ENCODE peak calls at places on chromosomes 2 and 18, in five cellular contexts. One of them, this sample, is unnamed.

GRCh38 chr2:209147981-209148380 is 275.9 kb upstream of the MAP2 start:
- DNase-seq in pancreas: no peak
- DNase-seq in colonic mucosa: no peak
- DNase-seq in fibroblast of lung: no peak
- DNase-seq in GM23338: no peak
- DNase-seq in this sample: no peak

GRCh38 chr2:51003345-51004192 is 28.4 kb downstream of the NRXN1 start:
- DNase-seq in fibroblast of lung: peak; percentile 39
- DNase-seq in colonic mucosa: no peak
- DNase-seq in GM23338: peak; percentile 66
- DNase-seq in pancreas: no peak
- DNase-seq in this sample: no peak

GRCh38 chr2:222745836-222746559 is 74.5 kb downstream of the MOGAT1 start:
- DNase-seq in fibroblast of lung: peak; percentile 71
- DNase-seq in GM23338: no peak
- DNase-seq in pancreas: no peak
- DNase-seq in colonic mucosa: no peak
- DNase-seq in this sample: no peak

GRCh38 chr2:15050483-15050882 is 418.0 kb downstream of the LRATD1 start:
- DNase-seq in pancreas: no peak
- DNase-seq in GM23338: no peak
- DNase-seq in fibroblast of lung: peak; percentile 33
- DNase-seq in colonic mucosa: no peak
- DNase-seq in this sample: no peak

GRCh38 chr2:98346259-98347236 is at the start of gene CNGA3:
- DNase-seq in GM23338: peak; percentile 72
- DNase-seq in fibroblast of lung: peak; percentile 31
- DNase-seq in colonic mucosa: no peak
- DNase-seq in pancreas: peak; percentile 55
- DNase-seq in this sample: no peak

GRCh38 chr2:207161724-207162123 is 4.0 kb downstream of the KLF7 start:
- DNase-seq in pancreas: no peak
- DNase-seq in fibroblast of lung: peak; percentile 58
- DNase-seq in colonic mucosa: no peak
- DNase-seq in GM23338: no peak
- DNase-seq in this sample: no peak

GRCh38 chr2:64646007-64646880 is 7.5 kb downstream of the SERTAD2 start:
- DNase-seq in fibroblast of lung: peak; percentile 52
- DNase-seq in colonic mucosa: peak; percentile 96
- DNase-seq in GM23338: peak; percentile 87
- DNase-seq in pancreas: peak; percentile 80
- DNase-seq in this sample: peak; percentile 88

GRCh38 chr18:48230459-48231113 is 178.6 kb downstream of the ZBTB7C start:
- DNase-seq in pancreas: no peak
- DNase-seq in fibroblast of lung: peak; percentile 34
- DNase-seq in GM23338: peak; percentile 88
- DNase-seq in colonic mucosa: peak; percentile 79
- DNase-seq in this sample: peak; percentile 63

GRCh38 chr2:112626604-112627059 is 19.1 kb upstream of the SLC20A1 start:
- DNase-seq in fibroblast of lung: peak; percentile 75
- DNase-seq in GM23338: peak; percentile 72
- DNase-seq in pancreas: peak; percentile 82
- DNase-seq in colonic mucosa: peak; percentile 56
- DNase-seq in this sample: peak; percentile 62

GRCh38 chr2:202269585-202269984 is 4.0 kb downstream of the NOP58 start:
- DNase-seq in colonic mucosa: no peak
- DNase-seq in pancreas: no peak
- DNase-seq in GM23338: no peak
- DNase-seq in fibroblast of lung: no peak
- DNase-seq in this sample: no peak

GRCh38 chr2:42168459-42169099 is 574 bp upstream of the EML4 start:
- DNase-seq in fibroblast of lung: peak; percentile 3
- DNase-seq in GM23338: no peak
- DNase-seq in pancreas: no peak
- DNase-seq in colonic mucosa: no peak
- DNase-seq in this sample: no peak

GRCh38 chr2:207338220-207338607 is 172.5 kb upstream of the KLF7 start:
- DNase-seq in GM23338: no peak
- DNase-seq in pancreas: no peak
- DNase-seq in colonic mucosa: no peak
- DNase-seq in fibroblast of lung: no peak
- DNase-seq in this sample: no peak

GRCh38 chr2:232420463-232421188 is 14.0 kb downstream of the ALPG start:
- DNase-seq in colonic mucosa: peak; percentile 59
- DNase-seq in pancreas: peak; percentile 85
- DNase-seq in fibroblast of lung: peak; percentile 11
- DNase-seq in GM23338: peak; percentile 77
- DNase-seq in this sample: no peak

GRCh38 chr2:167440382-167440781 is 552.1 kb downstream of the XIRP2 start:
- DNase-seq in GM23338: no peak
- DNase-seq in pancreas: no peak
- DNase-seq in fibroblast of lung: no peak
- DNase-seq in colonic mucosa: no peak
- DNase-seq in this sample: no peak

GRCh38 chr18:50986360-50987087 is 18.7 kb downstream of the ELAC1 start:
- DNase-seq in fibroblast of lung: peak; percentile 70
- DNase-seq in pancreas: no peak
- DNase-seq in colonic mucosa: no peak
- DNase-seq in GM23338: no peak
- DNase-seq in this sample: no peak

GRCh38 chr2:237603718-237604362 is 13.3 kb upstream of the RAB17 start:
- DNase-seq in fibroblast of lung: peak; percentile 65
- DNase-seq in pancreas: no peak
- DNase-seq in colonic mucosa: peak; percentile 57
- DNase-seq in GM23338: peak; percentile 56
- DNase-seq in this sample: no peak

DNA sequence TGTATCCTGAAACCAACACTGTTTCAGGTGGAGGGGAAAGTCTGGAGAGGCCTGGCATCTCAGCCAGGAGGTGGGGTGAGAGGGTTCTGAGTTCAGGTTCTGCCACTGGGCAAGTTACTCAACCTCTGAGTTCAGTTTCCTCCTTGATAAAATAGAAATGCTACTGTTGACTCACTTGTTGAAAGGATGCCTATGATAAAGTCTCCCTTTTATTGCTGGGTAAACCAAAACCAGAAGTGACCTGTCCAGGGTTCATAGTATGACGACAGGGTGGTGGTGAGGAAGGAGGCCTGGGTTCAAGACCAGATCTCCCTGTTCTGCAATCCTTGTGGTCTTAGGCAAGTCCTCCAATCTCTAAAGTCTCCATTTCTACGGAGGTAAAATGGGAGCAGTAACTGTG is 232.7 kb downstream of the PRKCE start:
- DNase-seq in GM23338: no peak
- DNase-seq in pancreas: no peak
- DNase-seq in fibroblast of lung: no peak
- DNase-seq in colonic mucosa: no peak
- DNase-seq in this sample: no peak
- H3K27ac ChIP-seq in GM23338: no peak overlapping the region
- H3K27ac ChIP-seq in pancreas: no peak overlapping the region
- H3K27ac ChIP-seq in fibroblast of lung: no peak overlapping the region
- H3K27ac ChIP-seq in colonic mucosa: no peak overlapping the region
- H3K27ac ChIP-seq in this sample: no peak overlapping the region

GRCh38 chr2:22078701-22079100 is 954.9 kb downstream of the TDRD15 start:
- DNase-seq in fibroblast of lung: no peak
- DNase-seq in GM23338: peak; percentile 3
- DNase-seq in colonic mucosa: no peak
- DNase-seq in pancreas: no peak
- DNase-seq in this sample: no peak
- H3K4me3 ChIP-seq in fibroblast of lung: no peak overlapping the region
- H3K4me3 ChIP-seq in GM23338: no peak overlapping the region
- H3K4me3 ChIP-seq in colonic mucosa: no peak overlapping the region
- H3K4me3 ChIP-seq in pancreas: no peak overlapping the region
- H3K4me3 ChIP-seq in this sample: no peak overlapping the region

GRCh38 chr2:53881360-53881759 is 21.6 kb upstream of the GPR75 start:
- DNase-seq in colonic mucosa: no peak
- DNase-seq in GM23338: no peak
- DNase-seq in fibroblast of lung: no peak
- DNase-seq in pancreas: no peak
- DNase-seq in this sample: no peak

GRCh38 chr2:53886406-53887280 is 26.9 kb upstream of the GPR75 start:
- DNase-seq in colonic mucosa: no peak
- DNase-seq in GM23338: no peak
- DNase-seq in pancreas: no peak
- DNase-seq in fibroblast of lung: no peak
- DNase-seq in this sample: no peak

GRCh38 chr2:53880756-53881155 is 21.0 kb upstream of the GPR75 start:
- DNase-seq in colonic mucosa: no peak
- DNase-seq in fibroblast of lung: peak; percentile 85
- DNase-seq in pancreas: no peak
- DNase-seq in GM23338: no peak
- DNase-seq in this sample: no peak

DNA sequence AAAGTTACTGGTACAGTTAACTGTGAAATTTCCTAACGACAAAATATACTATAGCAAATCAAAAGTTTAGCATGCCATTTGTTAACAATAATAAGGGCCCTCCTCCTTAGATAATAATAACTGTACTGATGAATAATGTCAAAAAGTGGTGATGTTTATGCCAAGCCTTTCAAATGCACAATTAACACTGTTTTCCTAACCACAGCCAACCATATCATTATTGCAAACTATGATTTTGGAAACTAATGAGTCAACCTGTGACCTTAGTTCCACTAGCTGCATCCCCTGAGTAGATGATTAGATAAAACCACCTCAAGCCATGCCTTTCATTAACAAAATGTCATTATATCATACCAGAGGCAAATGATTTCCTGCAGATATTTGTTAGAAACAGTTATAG is 25.1 kb upstream of the GPR75 start:
- DNase-seq in pancreas: no peak
- DNase-seq in fibroblast of lung: no peak
- DNase-seq in GM23338: no peak
- DNase-seq in colonic mucosa: no peak
- DNase-seq in this sample: no peak
- H3K36me3 ChIP-seq in pancreas: peaks cover 67% of the 10 kb centered on the region
- H3K36me3 ChIP-seq in fibroblast of lung: peaks cover 9% of the 10 kb centered on the region
- H3K36me3 ChIP-seq in GM23338: peaks cover 44% of the 10 kb centered on the region
- H3K36me3 ChIP-seq in colonic mucosa: peaks cover 20% of the 10 kb centered on the region
- H3K36me3 ChIP-seq in this sample: peaks cover 4% of the 10 kb centered on the region

GRCh38 chr2:200585730-200586643 is at the start of gene AOX1:
- DNase-seq in GM23338: peak; percentile 94
- DNase-seq in pancreas: peak; percentile 89
- DNase-seq in fibroblast of lung: peak; percentile 47
- DNase-seq in colonic mucosa: peak; percentile 64
- DNase-seq in this sample: no peak
- H3K27ac ChIP-seq in GM23338: no peak within 1 kb of the TSS
- H3K27ac ChIP-seq in pancreas: no peak within 1 kb of the TSS
- H3K27ac ChIP-seq in fibroblast of lung: no peak within 1 kb of the TSS
- H3K27ac ChIP-seq in colonic mucosa: no peak within 1 kb of the TSS
- H3K27ac ChIP-seq in this sample: peak within 1 kb of the TSS; percentile 91

GRCh38 chr2:8576525-8577157 is 105.2 kb upstream of the ID2 start:
- DNase-seq in pancreas: no peak
- DNase-seq in GM23338: no peak
- DNase-seq in fibroblast of lung: no peak
- DNase-seq in colonic mucosa: no peak
- DNase-seq in this sample: no peak
- H3K4me3 ChIP-seq in pancreas: no peak overlapping the region
- H3K4me3 ChIP-seq in GM23338: no peak overlapping the region
- H3K4me3 ChIP-seq in fibroblast of lung: no peak overlapping the region
- H3K4me3 ChIP-seq in colonic mucosa: no peak overlapping the region
- H3K4me3 ChIP-seq in this sample: no peak overlapping the region

DNA sequence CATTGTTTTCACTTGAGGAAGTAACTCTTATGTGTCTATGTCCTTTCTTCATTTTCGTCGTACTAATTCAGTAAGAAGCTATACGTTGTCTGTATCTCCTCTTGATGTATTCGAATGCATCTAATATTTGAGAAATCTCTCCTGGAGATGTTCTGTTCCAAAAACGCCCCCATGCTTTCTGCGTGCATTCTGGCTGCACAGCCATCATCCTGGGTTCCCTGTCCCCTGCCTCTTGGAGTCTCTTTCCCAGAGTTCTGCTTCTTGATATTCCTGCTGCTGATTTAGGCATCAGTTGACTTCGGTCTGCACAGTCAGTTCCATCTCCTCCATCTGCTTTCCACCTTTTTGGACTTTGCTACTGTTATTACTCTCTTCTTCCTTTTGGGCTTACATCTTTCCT is 13.5 kb downstream of the PNO1 start:
- DNase-seq in fibroblast of lung: no peak
- DNase-seq in colonic mucosa: no peak
- DNase-seq in GM23338: no peak
- DNase-seq in pancreas: no peak
- DNase-seq in this sample: no peak
- H3K36me3 ChIP-seq in fibroblast of lung: peaks cover 7% of the 10 kb centered on the region
- H3K36me3 ChIP-seq in colonic mucosa: no peaks in the 10 kb centered on the region
- H3K36me3 ChIP-seq in GM23338: peaks cover 22% of the 10 kb centered on the region
- H3K36me3 ChIP-seq in pancreas: peaks cover 5% of the 10 kb centered on the region
- H3K36me3 ChIP-seq in this sample: no peaks in the 10 kb centered on the region

DNA sequence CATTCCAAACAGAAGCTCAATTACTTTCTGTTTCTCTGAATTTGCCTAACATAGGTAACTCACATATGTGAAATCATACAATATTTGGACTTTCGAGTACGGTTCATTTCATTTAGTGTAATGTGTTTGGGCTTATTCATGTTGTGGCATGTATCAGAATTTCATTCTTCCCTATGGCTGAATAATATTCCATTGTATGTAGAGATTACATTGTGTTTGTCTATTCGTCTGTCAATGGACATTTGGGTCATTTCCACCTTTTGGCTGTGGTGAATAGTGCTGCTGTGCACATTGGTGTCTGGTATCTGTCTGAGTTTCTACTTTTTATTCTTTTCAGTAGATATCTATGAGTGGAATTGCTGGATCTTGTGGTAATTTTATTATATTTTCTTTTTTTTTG is 43.9 kb downstream of the LBH start:
- DNase-seq in GM23338: no peak
- DNase-seq in colonic mucosa: no peak
- DNase-seq in fibroblast of lung: no peak
- DNase-seq in pancreas: no peak
- DNase-seq in this sample: no peak
- H3K27ac ChIP-seq in GM23338: no peak overlapping the region
- H3K27ac ChIP-seq in colonic mucosa: peak overlapping the region; percentile 71
- H3K27ac ChIP-seq in fibroblast of lung: no peak overlapping the region
- H3K27ac ChIP-seq in pancreas: no peak overlapping the region
- H3K27ac ChIP-seq in this sample: no peak overlapping the region